ENCODE peak calls at places on chromosome 9, in four cellular contexts. K, I, X and O are unnamed samples.

GRCh38 chr9:94952553-94953373 is 226.3 kb downstream of the AOPEP start:
- DNase-seq in K (no peak), I (no peak), X (no peak), O (no peak)

GRCh38 chr9:35909274-35909673 is at the start of gene SPAAR:
- DNase-seq in K (no peak), I (no peak), X (no peak), O (no peak)

GRCh38 chr9:83067579-83067978 is 4.6 kb upstream of the RASEF start:
- DNase-seq in K (no peak), I (no peak), X (no peak), O (no peak)

GRCh38 chr9:121631978-121632418 is 19.4 kb upstream of the DAB2IP start:
- DNase-seq in K (no peak), I (no peak), X (no peak), O (no peak)

GRCh38 chr9:87957839-87958238 is 16.5 kb downstream of the CDK20 start:
- DNase-seq in K (no peak), I (no peak), X (no peak), O (no peak)

GRCh38 chr9:126704157-126704941 is 90.6 kb downstream of the LMX1B start:
- DNase-seq in K (peak; percentile 45), I (peak; percentile 55), X (no peak), O (peak; percentile 47)

GRCh38 chr9:92774274-92774673 is 9.6 kb upstream of the BICD2 start:
- DNase-seq in K (peak; percentile 94), I (no peak), X (no peak), O (no peak)

GRCh38 chr9:20320921-20321320 is 301.4 kb downstream of the MLLT3 start:
- DNase-seq in K (no peak), I (no peak), X (no peak), O (no peak)

GRCh38 chr9:18979367-18979766 is 53.6 kb downstream of the SAXO1 start:
- DNase-seq in K (peak; percentile 43), I (no peak), X (no peak), O (no peak)

GRCh38 chr9:127612993-127613954 is 1.2 kb downstream of the STXBP1 start:
- DNase-seq in K (peak; percentile 77), I (peak; percentile 44), X (peak; percentile 11), O (no peak)

GRCh38 chr9:112112941-112113399 is 62.1 kb downstream of the SUSD1 start:
- DNase-seq in K (no peak), I (peak; percentile 60), X (no peak), O (peak; percentile 46)

GRCh38 chr9:14532716-14533115 is 160.5 kb downstream of the ZDHHC21 start:
- DNase-seq in K (no peak), I (no peak), X (no peak), O (no peak)